ENCODE peak calls at places on chromosomes 3 and 15, in six cellular contexts. U, W, P, M, R and I are unnamed samples.

GRCh38 chr3:129077222-129077621 is 16.6 kb downstream of the GP9 start:
- DNase-seq in W (no peak), M (no peak), P (peak), U (no peak), R (no peak), I (no peak)

GRCh38 chr3:44976002-44976815 is at the start of the genes EXOSC7 and ZDHHC3:
- DNase-seq in P (peak), U (peak), M (peak), R (no peak), W (peak), I (peak)

GRCh38 chr3:88595025-88595424 is 445.3 kb downstream of the C3orf38 start:
- DNase-seq in P (no peak), U (no peak), R (no peak), M (no peak), W (no peak), I (no peak)

GRCh38 chr3:73656241-73656890 is 31.6 kb upstream of the PDZRN3 start:
- DNase-seq in R (no peak), P (no peak), W (no peak), U (no peak), M (no peak), I (no peak)

GRCh38 chr15:83379574-83379973 is 67.6 kb upstream of the SH3GL3 start:
- DNase-seq in U (no peak), P (no peak), M (no peak), W (no peak), R (no peak), I (no peak)

GRCh38 chr15:77420610-77421369 is at the start of gene HMG20A:
- DNase-seq in U (peak), W (peak), R (peak), P (peak), M (peak), I (peak)

GRCh38 chr15:76150508-76150907 is 90.7 kb downstream of the TMEM266 start:
- DNase-seq in W (no peak), M (no peak), U (peak), R (no peak), P (no peak), I (no peak)

GRCh38 chr15:64580696-64581407 is 120.5 kb downstream of the ZNF609 start:
- DNase-seq in W (no peak), M (no peak), P (no peak), R (no peak), U (no peak), I (no peak)

GRCh38 chr15:62135532-62136134 is 29.5 kb downstream of the C2CD4B start:
- DNase-seq in W (no peak), M (no peak), P (no peak), R (no peak), U (no peak), I (no peak)

GRCh38 chr3:60669636-60670035 is 581.6 kb downstream of the FHIT start:
- DNase-seq in U (no peak), P (no peak), M (no peak), W (no peak), R (no peak), I (no peak)

GRCh38 chr3:56667973-56668579 is 15.0 kb downstream of the TASOR start:
- DNase-seq in W (no peak), R (no peak), P (no peak), U (no peak), M (no peak), I (no peak)
- TF ChIP-seq POLR2A in W (no peak), R (no peak), P (no peak), U (no peak), M (no peak), I (no peak)

DNA sequence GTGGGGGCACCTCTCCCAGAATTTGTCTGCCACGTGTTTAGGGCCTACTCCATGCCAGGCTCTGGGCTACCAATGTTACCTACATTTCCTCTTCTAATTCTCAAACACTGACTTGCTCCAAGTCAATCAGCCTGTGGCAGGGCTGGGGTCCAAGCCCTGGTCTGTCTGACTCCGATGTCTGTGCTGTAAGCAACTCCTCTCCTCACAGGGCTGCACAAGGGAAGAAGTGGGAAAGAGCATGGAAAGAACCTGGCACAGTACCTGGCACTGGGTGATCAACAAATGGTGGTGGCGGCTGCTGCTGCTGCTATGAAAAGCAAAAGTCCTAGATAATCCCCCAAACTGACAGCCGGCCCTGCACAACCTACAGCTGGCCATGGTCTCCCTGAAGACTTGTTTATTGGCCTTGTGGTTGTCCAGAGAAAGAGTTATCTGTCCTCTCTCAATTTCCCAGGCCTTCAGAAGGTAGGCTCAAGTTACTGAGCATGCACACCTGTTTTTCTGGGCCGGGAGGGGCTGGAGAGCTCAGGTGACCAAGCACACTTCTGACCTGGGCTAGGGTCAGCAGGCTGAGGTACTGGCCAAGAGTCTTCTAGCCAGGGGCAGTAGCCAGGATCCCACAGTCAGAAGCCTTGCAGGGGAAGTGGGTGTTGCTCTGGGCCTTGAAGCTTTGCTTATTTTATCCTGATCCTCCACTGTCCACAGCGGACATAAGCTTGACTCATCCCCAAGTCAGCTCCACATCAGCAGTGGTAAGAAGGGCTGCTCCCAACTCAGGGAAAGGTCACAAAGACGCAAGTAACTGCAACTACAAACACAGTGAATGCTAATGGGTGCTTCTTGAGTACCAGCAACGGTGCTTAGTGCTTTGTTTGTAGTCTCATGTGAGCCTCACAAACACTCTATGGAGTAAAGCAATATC is 35.3 kb upstream of the KY start:
- DNase-seq in P (no peak), W (no peak), M (no peak), U (no peak), R (no peak), I (no peak)
- TF ChIP-seq TAF1 in P (no peak), W (no peak), M (no peak), U (no peak), R (no peak), I (no peak)

GRCh38 chr3:178289544-178290160 is 246.6 kb upstream of the KCNMB2 start:
- DNase-seq in W (no peak), M (no peak), P (no peak), R (no peak), U (no peak), I (no peak)
- TF ChIP-seq POLR2AphosphoS5 in W (no peak), M (no peak), P (no peak), R (no peak), U (no peak), I (no peak)

GRCh38 chr3:15205482-15205933 is 538 bp upstream of the CAPN7 start:
- DNase-seq in W (no peak), M (no peak), U (no peak), R (no peak), P (no peak), I (no peak)
- TF ChIP-seq POLR2A in W (no peak), M (no peak), U (no peak), R (no peak), P (no peak), I (no peak)